ENCODE peak calls at places on chromosomes 7 and 10, in six cellular contexts. One of them, this sample, is unnamed.
A peak's percentile ranks its signal among the peaks of the same experiment; 100 is the strongest.

GRCh38 chr10:75640381-75640780 is 209.0 kb downstream of the LRMDA start:
- DNase-seq in retinal pigment epithelial cell: no peak
- DNase-seq in esophagus squamous epithelium: no peak
- DNase-seq in fibroblast of pulmonary artery: no peak
- DNase-seq in cardiac fibroblast: no peak
- DNase-seq in neural progenitor cell: no peak
- DNase-seq in this sample: no peak

GRCh38 chr10:59405235-59405634 is 42.9 kb upstream of the FAM13C start:
- DNase-seq in esophagus squamous epithelium: no peak
- DNase-seq in fibroblast of pulmonary artery: no peak
- DNase-seq in retinal pigment epithelial cell: no peak
- DNase-seq in cardiac fibroblast: no peak
- DNase-seq in neural progenitor cell: no peak
- DNase-seq in this sample: no peak

GRCh38 chr7:158595068-158595467 is 7.4 kb upstream of the PTPRN2 start:
- DNase-seq in esophagus squamous epithelium: no peak
- DNase-seq in fibroblast of pulmonary artery: peak; percentile 47
- DNase-seq in cardiac fibroblast: peak; percentile 11
- DNase-seq in neural progenitor cell: peak; percentile 42
- DNase-seq in retinal pigment epithelial cell: no peak
- DNase-seq in this sample: peak; percentile 40

GRCh38 chr7:37495574-37496184 is 47.0 kb upstream of the ELMO1 start:
- DNase-seq in fibroblast of pulmonary artery: peak; percentile 56
- DNase-seq in esophagus squamous epithelium: no peak
- DNase-seq in cardiac fibroblast: peak; percentile 48
- DNase-seq in retinal pigment epithelial cell: peak; percentile 3
- DNase-seq in neural progenitor cell: peak; percentile 43
- DNase-seq in this sample: peak; percentile 27

GRCh38 chr10:29533046-29533445 is 101.7 kb downstream of the SVIL start:
- DNase-seq in neural progenitor cell: no peak
- DNase-seq in cardiac fibroblast: no peak
- DNase-seq in retinal pigment epithelial cell: no peak
- DNase-seq in fibroblast of pulmonary artery: no peak
- DNase-seq in esophagus squamous epithelium: no peak
- DNase-seq in this sample: no peak

GRCh38 chr10:127313996-127314700 is 117.8 kb upstream of the INSYN2A start:
- DNase-seq in fibroblast of pulmonary artery: no peak
- DNase-seq in esophagus squamous epithelium: no peak
- DNase-seq in cardiac fibroblast: no peak
- DNase-seq in retinal pigment epithelial cell: no peak
- DNase-seq in neural progenitor cell: no peak
- DNase-seq in this sample: no peak

GRCh38 chr7:132836746-132837145 is 245.1 kb downstream of the CHCHD3 start:
- DNase-seq in fibroblast of pulmonary artery: peak; percentile 4
- DNase-seq in neural progenitor cell: no peak
- DNase-seq in esophagus squamous epithelium: no peak
- DNase-seq in cardiac fibroblast: peak; percentile 33
- DNase-seq in retinal pigment epithelial cell: no peak
- DNase-seq in this sample: peak; percentile 75

GRCh38 chr7:149883452-149883861 is 9.7 kb downstream of the ATP6V0E2 start:
- DNase-seq in fibroblast of pulmonary artery: peak; percentile 51
- DNase-seq in esophagus squamous epithelium: no peak
- DNase-seq in retinal pigment epithelial cell: no peak
- DNase-seq in cardiac fibroblast: peak; percentile 61
- DNase-seq in neural progenitor cell: peak; percentile 84
- DNase-seq in this sample: peak; percentile 29

DNA sequence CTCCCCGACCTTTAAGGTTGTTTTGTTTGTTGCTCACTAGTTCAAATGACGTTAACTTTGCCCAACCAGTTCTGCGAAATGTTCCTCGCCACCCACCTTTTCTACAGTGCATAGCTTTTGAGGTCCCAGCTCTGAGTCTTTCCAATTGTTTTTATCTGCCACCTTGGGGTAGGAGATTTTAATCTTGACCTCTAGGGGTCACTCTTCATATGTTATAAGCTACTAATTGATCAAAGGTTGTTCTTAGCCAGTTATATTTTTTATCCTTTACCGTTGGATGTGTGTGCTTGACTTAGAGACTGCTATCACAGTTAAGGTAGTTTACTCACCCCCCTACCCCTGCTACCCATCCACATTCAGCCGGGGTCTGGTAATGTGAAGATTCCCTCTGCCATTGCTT is 372.4 kb downstream of the SUGCT start:
- DNase-seq in cardiac fibroblast: peak; percentile 40
- DNase-seq in fibroblast of pulmonary artery: peak; percentile 13
- DNase-seq in retinal pigment epithelial cell: no peak
- DNase-seq in esophagus squamous epithelium: no peak
- DNase-seq in neural progenitor cell: no peak
- DNase-seq in this sample: no peak
- TF ChIP-seq CTCF in cardiac fibroblast: no peak
- TF ChIP-seq CTCF in fibroblast of pulmonary artery: no peak
- TF ChIP-seq CTCF in retinal pigment epithelial cell: no peak
- TF ChIP-seq CTCF in esophagus squamous epithelium: no peak
- TF ChIP-seq CTCF in neural progenitor cell: peak; percentile 38
- TF ChIP-seq CTCF in this sample: peak; percentile 35

GRCh38 chr10:132539894-132540293 is 2.3 kb downstream of the INPP5A start:
- DNase-seq in cardiac fibroblast: peak; percentile 77
- DNase-seq in retinal pigment epithelial cell: no peak
- DNase-seq in fibroblast of pulmonary artery: peak; percentile 60
- DNase-seq in neural progenitor cell: no peak
- DNase-seq in esophagus squamous epithelium: no peak
- DNase-seq in this sample: peak; percentile 61
- H3K4me3 ChIP-seq in cardiac fibroblast: no peak overlapping the region
- H3K4me3 ChIP-seq in retinal pigment epithelial cell: peak overlapping the region; percentile 14
- H3K4me3 ChIP-seq in fibroblast of pulmonary artery: no peak overlapping the region
- H3K4me3 ChIP-seq in neural progenitor cell: no peak overlapping the region
- H3K4me3 ChIP-seq in esophagus squamous epithelium: peak overlapping the region; percentile 88
- H3K4me3 ChIP-seq in this sample: peak overlapping the region; percentile 83

DNA sequence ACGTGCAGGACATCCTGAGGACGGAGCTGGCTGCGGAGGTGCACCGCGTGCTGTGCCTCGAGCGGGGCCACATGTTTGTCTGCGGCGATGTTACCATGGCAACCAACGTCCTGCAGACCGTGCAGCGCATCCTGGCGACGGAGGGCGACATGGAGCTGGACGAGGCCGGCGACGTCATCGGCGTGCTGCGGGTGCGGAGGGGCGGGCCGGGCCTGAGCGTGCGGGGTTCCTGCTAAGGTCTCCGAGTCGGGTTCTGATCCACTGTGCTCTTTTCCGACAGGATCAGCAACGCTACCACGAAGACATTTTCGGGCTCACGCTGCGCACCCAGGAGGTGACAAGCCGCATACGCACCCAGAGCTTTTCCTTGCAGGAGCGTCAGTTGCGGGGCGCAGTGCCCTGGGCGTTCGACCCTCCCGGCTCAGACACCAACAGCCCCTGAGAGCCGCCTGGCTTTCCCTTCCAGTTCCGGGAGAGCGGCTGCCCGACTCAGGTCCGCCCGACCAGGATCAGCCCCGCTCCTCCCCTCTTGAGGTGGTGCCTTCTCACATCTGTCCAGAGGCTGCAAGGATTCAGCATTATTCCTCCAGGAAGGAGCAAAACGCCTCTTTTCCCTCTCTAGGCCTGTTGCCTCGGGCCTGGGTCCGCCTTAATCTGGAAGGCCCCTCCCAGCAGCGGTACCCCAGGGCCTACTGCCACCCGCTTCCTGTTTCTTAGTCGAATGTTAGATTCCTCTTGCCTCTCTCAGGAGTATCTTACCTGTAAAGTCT is 10.4 kb downstream of the ATG9B start:
- DNase-seq in cardiac fibroblast: peak; percentile 63
- DNase-seq in fibroblast of pulmonary artery: peak; percentile 56
- DNase-seq in esophagus squamous epithelium: peak; percentile 29
- DNase-seq in retinal pigment epithelial cell: no peak
- DNase-seq in neural progenitor cell: peak; percentile 97
- DNase-seq in this sample: peak; percentile 64
- TF ChIP-seq CTCF in cardiac fibroblast: peak; percentile 9
- TF ChIP-seq CTCF in fibroblast of pulmonary artery: no peak
- TF ChIP-seq CTCF in esophagus squamous epithelium: no peak
- TF ChIP-seq CTCF in retinal pigment epithelial cell: no peak
- TF ChIP-seq CTCF in neural progenitor cell: peak; percentile 24
- TF ChIP-seq CTCF in this sample: no peak

DNA sequence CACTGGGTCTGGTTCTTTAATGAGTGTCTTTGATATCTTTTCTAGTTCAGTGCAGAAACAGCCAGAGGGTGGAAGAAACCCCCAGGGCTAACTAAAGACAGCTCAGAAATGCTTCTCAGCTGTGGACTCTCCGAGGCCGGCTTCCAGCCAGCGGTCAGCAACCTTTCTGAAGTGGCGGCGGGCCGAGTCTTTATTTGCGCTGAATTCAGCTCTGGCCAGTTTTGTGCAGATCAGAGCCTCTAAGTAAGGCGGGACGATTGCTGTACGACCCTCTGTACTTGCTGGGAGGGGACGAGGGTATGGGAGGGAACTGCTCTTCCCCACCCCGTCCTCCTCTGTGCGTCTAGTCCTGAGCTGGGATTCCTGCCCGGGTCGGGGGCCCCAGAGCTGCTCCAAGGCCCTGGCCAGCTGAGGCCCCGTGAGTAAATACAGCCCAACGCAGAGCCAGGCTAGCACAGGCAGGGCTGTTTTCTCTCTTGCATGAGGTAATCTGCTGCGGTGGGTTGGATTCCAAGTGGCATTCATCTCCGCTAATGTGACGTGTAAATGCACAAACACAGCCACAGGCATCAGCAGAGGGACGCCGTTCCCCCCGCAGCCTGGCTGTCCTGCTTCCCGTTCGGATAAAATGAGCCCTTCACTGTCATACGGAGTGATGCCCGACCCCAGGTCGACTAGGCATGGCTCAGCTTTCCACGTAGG is 159.7 kb downstream of the PIP4K2A start:
- DNase-seq in retinal pigment epithelial cell: peak; percentile 73
- DNase-seq in neural progenitor cell: peak; percentile 82
- DNase-seq in esophagus squamous epithelium: no peak
- DNase-seq in cardiac fibroblast: peak; percentile 70
- DNase-seq in fibroblast of pulmonary artery: peak; percentile 77
- DNase-seq in this sample: peak; percentile 93
- H3K4me3 ChIP-seq in retinal pigment epithelial cell: peak overlapping the region; percentile 5
- H3K4me3 ChIP-seq in neural progenitor cell: no peak overlapping the region
- H3K4me3 ChIP-seq in esophagus squamous epithelium: peak overlapping the region; percentile 48
- H3K4me3 ChIP-seq in cardiac fibroblast: no peak overlapping the region
- H3K4me3 ChIP-seq in fibroblast of pulmonary artery: no peak overlapping the region
- H3K4me3 ChIP-seq in this sample: no peak overlapping the region

GRCh38 chr10:87819274-87819585 is 1.2 kb upstream of the ATAD1 start:
- DNase-seq in neural progenitor cell: no peak
- DNase-seq in retinal pigment epithelial cell: no peak
- DNase-seq in cardiac fibroblast: no peak
- DNase-seq in fibroblast of pulmonary artery: no peak
- DNase-seq in esophagus squamous epithelium: no peak
- DNase-seq in this sample: no peak

GRCh38 chr10:87816842-87817178 is 1.2 kb downstream of the ATAD1 start:
- DNase-seq in neural progenitor cell: no peak
- DNase-seq in cardiac fibroblast: peak; percentile 15
- DNase-seq in esophagus squamous epithelium: no peak
- DNase-seq in retinal pigment epithelial cell: no peak
- DNase-seq in fibroblast of pulmonary artery: no peak
- DNase-seq in this sample: peak; percentile 6

GRCh38 chr10:87818505-87819273 is 663 bp upstream of the ATAD1 start:
- DNase-seq in retinal pigment epithelial cell: no peak
- DNase-seq in neural progenitor cell: peak; percentile 40
- DNase-seq in fibroblast of pulmonary artery: peak; percentile 31
- DNase-seq in cardiac fibroblast: peak; percentile 45
- DNase-seq in esophagus squamous epithelium: no peak
- DNase-seq in this sample: peak; percentile 40

GRCh38 chr10:87817291-87817872 is 644 bp downstream of the ATAD1 start:
- DNase-seq in esophagus squamous epithelium: no peak
- DNase-seq in fibroblast of pulmonary artery: peak; percentile 10
- DNase-seq in retinal pigment epithelial cell: no peak
- DNase-seq in cardiac fibroblast: no peak
- DNase-seq in neural progenitor cell: no peak
- DNase-seq in this sample: no peak

GRCh38 chr10:87817873-87818504 is at the start of gene ATAD1:
- DNase-seq in neural progenitor cell: peak; percentile 89
- DNase-seq in retinal pigment epithelial cell: peak; percentile 59
- DNase-seq in cardiac fibroblast: peak; percentile 82
- DNase-seq in esophagus squamous epithelium: peak; percentile 36
- DNase-seq in fibroblast of pulmonary artery: peak; percentile 84
- DNase-seq in this sample: peak; percentile 82
- TF ChIP-seq CTCF in neural progenitor cell: peak; percentile 40
- TF ChIP-seq CTCF in retinal pigment epithelial cell: peak; percentile 42
- TF ChIP-seq CTCF in cardiac fibroblast: peak; percentile 43
- TF ChIP-seq CTCF in esophagus squamous epithelium: no peak
- TF ChIP-seq CTCF in fibroblast of pulmonary artery: peak; percentile 21
- TF ChIP-seq CTCF in this sample: peak; percentile 26

GRCh38 chr7:725223-726005 is 1.1 kb upstream of the DNAAF5 start:
- DNase-seq in cardiac fibroblast: peak; percentile 48
- DNase-seq in fibroblast of pulmonary artery: peak; percentile 43
- DNase-seq in esophagus squamous epithelium: no peak
- DNase-seq in retinal pigment epithelial cell: no peak
- DNase-seq in neural progenitor cell: no peak
- DNase-seq in this sample: peak; percentile 82
- H3K4me3 ChIP-seq in cardiac fibroblast: no peak overlapping the region
- H3K4me3 ChIP-seq in fibroblast of pulmonary artery: peak overlapping the region; percentile 59
- H3K4me3 ChIP-seq in esophagus squamous epithelium: peak overlapping the region; percentile 98
- H3K4me3 ChIP-seq in retinal pigment epithelial cell: peak overlapping the region; percentile 65
- H3K4me3 ChIP-seq in neural progenitor cell: peak overlapping the region; percentile 96
- H3K4me3 ChIP-seq in this sample: peak overlapping the region; percentile 62

GRCh38 chr7:89334785-89335184 is 539.2 kb upstream of the TEX47 start:
- DNase-seq in fibroblast of pulmonary artery: no peak
- DNase-seq in esophagus squamous epithelium: no peak
- DNase-seq in retinal pigment epithelial cell: no peak
- DNase-seq in neural progenitor cell: no peak
- DNase-seq in cardiac fibroblast: no peak
- DNase-seq in this sample: no peak
- TF ChIP-seq CTCF in fibroblast of pulmonary artery: no peak
- TF ChIP-seq CTCF in esophagus squamous epithelium: no peak
- TF ChIP-seq CTCF in retinal pigment epithelial cell: peak; percentile 31
- TF ChIP-seq CTCF in neural progenitor cell: no peak
- TF ChIP-seq CTCF in cardiac fibroblast: no peak
- TF ChIP-seq CTCF in this sample: no peak

GRCh38 chr7:137772748-137773147 is 74.0 kb downstream of the DGKI start:
- DNase-seq in fibroblast of pulmonary artery: peak; percentile 64
- DNase-seq in cardiac fibroblast: peak; percentile 95
- DNase-seq in retinal pigment epithelial cell: peak; percentile 78
- DNase-seq in neural progenitor cell: no peak
- DNase-seq in esophagus squamous epithelium: no peak
- DNase-seq in this sample: peak; percentile 74
- H3K4me3 ChIP-seq in fibroblast of pulmonary artery: no peak overlapping the region
- H3K4me3 ChIP-seq in cardiac fibroblast: no peak overlapping the region
- H3K4me3 ChIP-seq in retinal pigment epithelial cell: no peak overlapping the region
- H3K4me3 ChIP-seq in neural progenitor cell: no peak overlapping the region
- H3K4me3 ChIP-seq in esophagus squamous epithelium: no peak overlapping the region
- H3K4me3 ChIP-seq in this sample: no peak overlapping the region

GRCh38 chr10:33428706-33429105 is 94.2 kb upstream of the NRP1 start:
- DNase-seq in retinal pigment epithelial cell: no peak
- DNase-seq in cardiac fibroblast: peak; percentile 25
- DNase-seq in fibroblast of pulmonary artery: no peak
- DNase-seq in esophagus squamous epithelium: no peak
- DNase-seq in neural progenitor cell: no peak
- DNase-seq in this sample: no peak
- TF ChIP-seq CTCF in retinal pigment epithelial cell: no peak
- TF ChIP-seq CTCF in cardiac fibroblast: no peak
- TF ChIP-seq CTCF in fibroblast of pulmonary artery: no peak
- TF ChIP-seq CTCF in esophagus squamous epithelium: no peak
- TF ChIP-seq CTCF in neural progenitor cell: no peak
- TF ChIP-seq CTCF in this sample: no peak

This sample was measured in fibroblast of villous mesenchyme.